ENCODE peak calls at places on chromosomes 12 and 14, in four cellular contexts. V is skeletal muscle cell, H is uterus, U is choroid plexus epithelial cell. K is an unnamed sample.
A peak's percentile ranks its signal among the peaks of the same experiment; 100 is the strongest.

GRCh38 chr14:92263681-92264080 is 59.3 kb upstream of the SLC24A4 start:
- DNase-seq in U (peak; percentile 8), H (no peak), V (no peak), K (no peak)

GRCh38 chr14:23571701-23572523 is 4.3 kb upstream of the AP1G2 start:
- DNase-seq in U (no peak), H (no peak), V (no peak), K (no peak)

GRCh38 chr12:109777544-109777943 is 55.7 kb downstream of the TRPV4 start:
- DNase-seq in H (no peak), U (peak; percentile 27), V (no peak), K (no peak)

GRCh38 chr12:53325539-53326061 is 4.2 kb upstream of the AAAS start:
- DNase-seq in H (peak; percentile 42), V (no peak), U (no peak), K (no peak)

GRCh38 chr12:126454581-126454980 is 1389.3 kb downstream of the AACS start:
- DNase-seq in V (no peak), U (no peak), H (no peak), K (no peak)

GRCh38 chr12:75766263-75767160 is 255.1 kb upstream of the KRR1 start:
- DNase-seq in H (no peak), U (peak; percentile 55), V (peak; percentile 43), K (peak; percentile 88)

GRCh38 chr12:47721431-47721973 is 3.8 kb downstream of the ENDOU start:
- DNase-seq in H (no peak), V (no peak), U (no peak), K (no peak)

GRCh38 chr12:26135010-26135420 is 10.2 kb upstream of the BHLHE41 start:
- DNase-seq in U (peak; percentile 86), H (peak; percentile 49), V (peak; percentile 26), K (no peak)

GRCh38 chr12:52149182-52149641 is 42.6 kb downstream of the KRT80 start:
- DNase-seq in V (no peak), H (no peak), U (peak; percentile 20), K (no peak)

GRCh38 chr14:69891422-69891821 is 12.2 kb downstream of the SMOC1 start:
- DNase-seq in V (no peak), U (no peak), H (no peak), K (no peak)

GRCh38 chr12:67909091-67909531 is 80.1 kb upstream of the IFNG-AS1 start:
- DNase-seq in U (peak; percentile 57), V (no peak), H (no peak), K (peak; percentile 70)

GRCh38 chr12:52372216-52373154 is 5.2 kb upstream of the KRT85 start:
- DNase-seq in H (peak; percentile 79), U (peak; percentile 95), V (peak; percentile 53), K (peak; percentile 44)

GRCh38 chr12:106527356-106527755 is 55.4 kb upstream of the RFX4 start:
- DNase-seq in V (no peak), H (no peak), U (peak; percentile 5), K (no peak)

GRCh38 chr12:27534060-27534764 is 10.2 kb downstream of the PPFIBP1 start:
- DNase-seq in V (no peak), H (no peak), U (no peak), K (no peak)

GRCh38 chr14:23125933-23126524 is 7.0 kb upstream of the CEBPE start:
- DNase-seq in H (no peak), U (no peak), V (no peak), K (no peak)

GRCh38 chr14:24806061-24806678 is 172.2 kb upstream of the GZMB start:
- DNase-seq in H (peak; percentile 43), V (no peak), U (peak; percentile 75), K (no peak)

GRCh38 chr12:104630230-104630670 is 173.5 kb downstream of the CHST11 start:
- DNase-seq in U (no peak), V (no peak), H (no peak), K (no peak)

GRCh38 chr14:47040490-47040889 is 388.9 kb upstream of the RPL10L start:
- DNase-seq in H (no peak), V (no peak), U (peak; percentile 20), K (peak; percentile 9)

GRCh38 chr14:83706555-83706954 is 1823.4 kb upstream of the FLRT2 start:
- DNase-seq in V (peak; percentile 6), H (no peak), U (peak; percentile 58), K (peak; percentile 16)

GRCh38 chr12:2169489-2169888 is 116.7 kb downstream of the CACNA1C start:
- DNase-seq in H (no peak), U (no peak), V (no peak), K (no peak)

GRCh38 chr14:70317969-70318634 is 41.4 kb downstream of the COX16 start:
- DNase-seq in H (no peak), V (peak; percentile 22), U (peak; percentile 88), K (peak; percentile 10)

GRCh38 chr12:13369496-13369895 is 173.0 kb downstream of the EMP1 start:
- DNase-seq in U (no peak), V (no peak), H (no peak), K (no peak)

GRCh38 chr12:120514002-120514401 is 15.0 kb downstream of the COQ5 start:
- DNase-seq in U (no peak), V (no peak), H (no peak), K (no peak)

GRCh38 chr14:56570295-56570694 is 9.3 kb upstream of the TMEM260 start:
- DNase-seq in V (no peak), U (no peak), H (no peak), K (no peak)

GRCh38 chr12:95102916-95103671 is 29.7 kb upstream of the NR2C1 start:
- DNase-seq in V (peak; percentile 56), H (no peak), U (peak; percentile 83), K (peak; percentile 94)

GRCh38 chr12:5345534-5345933 is 86.4 kb upstream of the NTF3 start:
- DNase-seq in U (no peak), V (no peak), H (no peak), K (no peak)

GRCh38 chr14:31659278-31659677 is 98.1 kb downstream of the NUBPL start:
- DNase-seq in H (no peak), V (no peak), U (peak; percentile 4), K (no peak)

GRCh38 chr12:12877145-12877544 is 14.2 kb upstream of the GPRC5A start:
- DNase-seq in U (no peak), H (no peak), V (no peak), K (no peak)

GRCh38 chr12:6554168-6554989 is 1.5 kb downstream of the IFFO1 start:
- DNase-seq in H (peak; percentile 76), V (no peak), U (peak; percentile 83), K (no peak)

GRCh38 chr14:102554835-102555819 is 37.3 kb upstream of the RCOR1 start:
- DNase-seq in U (no peak), H (peak; percentile 35), V (no peak), K (no peak)
- H3K4me3 ChIP-seq in U (peak overlapping the region; percentile 69), H (peak overlapping the region; percentile 64), V (peak overlapping the region; percentile 49), K (peak overlapping the region; percentile 59)

DNA sequence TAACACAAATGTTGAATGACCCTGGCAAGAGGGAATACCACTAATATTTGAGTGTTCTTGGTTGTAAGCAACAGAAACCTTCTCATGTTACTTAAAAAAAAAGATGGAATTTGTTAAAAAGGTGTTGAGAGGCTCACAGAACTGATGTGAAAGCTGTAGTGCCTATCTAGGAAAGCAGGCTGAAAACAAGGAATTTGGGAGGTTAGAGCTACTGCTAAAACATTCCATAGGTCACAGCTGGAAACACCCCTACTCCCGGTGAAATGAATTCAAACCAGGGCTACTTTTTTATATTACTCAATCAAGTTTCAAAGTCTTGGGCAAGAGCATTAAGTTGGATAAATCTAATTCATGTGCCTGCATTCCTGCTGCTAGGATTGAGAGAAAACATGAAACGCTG is 104.1 kb downstream of the SLC35F4 start:
- DNase-seq in H (no peak), V (no peak), U (no peak), K (no peak)
- H3K4me3 ChIP-seq in H (no peak overlapping the region), V (no peak overlapping the region), U (no peak overlapping the region), K (no peak overlapping the region)

GRCh38 chr14:73249108-73249507 is 11.8 kb downstream of the PAPLN start:
- DNase-seq in H (no peak), V (no peak), U (no peak), K (no peak)

GRCh38 chr14:73244541-73244940 is 7.2 kb downstream of the PAPLN start:
- DNase-seq in H (no peak), V (no peak), U (no peak), K (no peak)

GRCh38 chr14:73248294-73248868 is 11.1 kb downstream of the PAPLN start:
- DNase-seq in H (no peak), U (peak; percentile 54), V (no peak), K (peak; percentile 64)

GRCh38 chr14:73245401-73246325 is 8.4 kb downstream of the PAPLN start:
- DNase-seq in H (no peak), V (no peak), U (peak; percentile 43), K (no peak)

GRCh38 chr14:73246387-73247150 is 9.3 kb downstream of the PAPLN start:
- DNase-seq in V (no peak), H (no peak), U (no peak), K (no peak)
- H3K4me3 ChIP-seq in V (peak overlapping the region; percentile 70), H (no peak overlapping the region), U (peak overlapping the region; percentile 49), K (peak overlapping the region; percentile 43)

DNA sequence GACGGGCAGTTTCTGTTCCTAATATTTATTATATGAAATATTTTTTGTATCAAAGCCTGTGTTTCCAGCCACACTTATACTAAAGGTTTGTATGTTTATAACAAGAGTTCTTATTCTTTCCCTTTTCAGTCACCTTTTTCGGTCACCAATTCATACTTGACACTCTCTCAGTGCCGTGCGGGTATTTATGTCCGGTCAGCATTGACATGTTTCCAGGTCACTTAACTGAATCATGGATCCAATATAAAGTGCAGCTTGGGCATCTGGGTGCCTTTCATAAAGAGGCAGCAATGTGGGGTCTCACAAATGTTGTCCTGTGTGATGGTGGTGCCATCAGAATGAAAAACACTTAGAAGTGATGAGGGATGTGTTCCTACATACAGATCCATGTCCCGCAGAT is 141.3 kb downstream of the ERC1 start:
- DNase-seq in U (no peak), V (no peak), H (no peak), K (no peak)
- H3K4me3 ChIP-seq in U (no peak overlapping the region), V (no peak overlapping the region), H (no peak overlapping the region), K (no peak overlapping the region)

GRCh38 chr12:88144037-88144436 is 1.9 kb downstream of the TMTC3 start:
- DNase-seq in U (no peak), V (no peak), H (no peak), K (no peak)
- H3K4me3 ChIP-seq in U (no peak overlapping the region), V (no peak overlapping the region), H (no peak overlapping the region), K (no peak overlapping the region)

GRCh38 chr14:51552768-51553426 is 98.8 kb upstream of the FRMD6 start:
- DNase-seq in V (no peak), U (no peak), H (no peak), K (no peak)

GRCh38 chr14:51554339-51554920 is 97.3 kb upstream of the FRMD6 start:
- DNase-seq in H (no peak), V (peak; percentile 63), U (peak; percentile 83), K (peak; percentile 88)

GRCh38 chr14:51552275-51552674 is 99.4 kb upstream of the FRMD6 start:
- DNase-seq in U (no peak), H (no peak), V (no peak), K (no peak)

GRCh38 chr14:51554953-51555352 is 96.8 kb upstream of the FRMD6 start:
- DNase-seq in V (peak; percentile 20), H (no peak), U (peak; percentile 67), K (no peak)
- H3K4me3 ChIP-seq in V (no peak overlapping the region), H (no peak overlapping the region), U (no peak overlapping the region), K (no peak overlapping the region)

GRCh38 chr14:35988972-35989690 is 163.0 kb downstream of the BRMS1L start:
- DNase-seq in V (no peak), H (no peak), U (no peak), K (no peak)

GRCh38 chr14:35987731-35988130 is 161.6 kb downstream of the BRMS1L start:
- DNase-seq in U (no peak), H (no peak), V (no peak), K (no peak)

GRCh38 chr14:35985504-35986218 is 159.5 kb downstream of the BRMS1L start:
- DNase-seq in H (no peak), V (no peak), U (peak; percentile 1), K (peak; percentile 1)

GRCh38 chr14:35988550-35988949 is 162.4 kb downstream of the BRMS1L start:
- DNase-seq in H (no peak), U (no peak), V (no peak), K (no peak)

GRCh38 chr14:35986219-35986573 is 160.1 kb downstream of the BRMS1L start:
- DNase-seq in U (no peak), H (no peak), V (no peak), K (no peak)
- H3K4me3 ChIP-seq in U (no peak overlapping the region), H (no peak overlapping the region), V (no peak overlapping the region), K (no peak overlapping the region)

K was measured in kidney epithelial cell.